ENCODE peak calls at places on chromosomes 6 and 20, in seven cellular contexts. A is IMR-90, B is endothelial cell of umbilical vein, N is neural progenitor cell, W is hepatocyte, T is PC-3, L is fibroblast of lung. P is an unnamed sample.

GRCh38 chr6:27281105-27281539 is 31.0 kb downstream of the POM121L2 start:
- DNase-seq in A (no peak), B (no peak), N (no peak), W (no peak), T (no peak), L (no peak), P (no peak)

GRCh38 chr6:159067334-159067733 is 22.5 kb upstream of the TAGAP start:
- DNase-seq in A (no peak), B (no peak), N (no peak), W (no peak), T (peak; percentile 10), L (no peak), P (peak; percentile 54)

GRCh38 chr6:3157151-3157933 is at the start of gene TUBB2A:
- DNase-seq in A (peak; percentile 78), B (peak; percentile 72), N (peak; percentile 91), W (peak; percentile 96), T (peak; percentile 81), L (peak; percentile 78), P (peak; percentile 80)

GRCh38 chr6:103122766-103123601 is 1729.5 kb downstream of the GRIK2 start:
- DNase-seq in A (peak; percentile 0), B (peak; percentile 1), N (peak; percentile 90), W (peak; percentile 86), T (peak; percentile 62), L (peak; percentile 14), P (peak; percentile 25)

GRCh38 chr20:54044156-54044555 is 26.2 kb downstream of the BCAS1 start:
- DNase-seq in A (peak; percentile 51), B (no peak), N (no peak), W (peak; percentile 28), T (peak; percentile 55), L (peak; percentile 74), P (peak; percentile 62)

GRCh38 chr20:47782920-47783552 is 2.2 kb downstream of the SULF2 start:
- DNase-seq in A (no peak), B (no peak), N (no peak), W (no peak), T (no peak), L (no peak), P (no peak)

GRCh38 chr20:21739682-21740081 is 34.2 kb downstream of the PAX1 start:
- DNase-seq in A (no peak), B (no peak), N (no peak), W (no peak), T (no peak), L (no peak), P (no peak)

GRCh38 chr20:217266-217665 is 9.8 kb upstream of the DEFB129 start:
- DNase-seq in A (no peak), B (no peak), N (no peak), W (no peak), T (no peak), L (no peak), P (no peak)

GRCh38 chr6:168574699-168575195 is 133.8 kb downstream of the SMOC2 start:
- DNase-seq in A (no peak), B (no peak), N (peak; percentile 12), W (peak; percentile 40), T (no peak), L (no peak), P (no peak)

GRCh38 chr6:11865926-11866325 is 87.3 kb upstream of the ADTRP start:
- DNase-seq in A (peak; percentile 74), B (no peak), N (no peak), W (peak; percentile 37), T (peak; percentile 74), L (peak; percentile 50), P (no peak)

GRCh38 chr6:163457637-163458561 is 43.4 kb downstream of the QKI start:
- DNase-seq in A (peak; percentile 95), B (peak; percentile 58), N (no peak), W (peak; percentile 39), T (peak; percentile 30), L (peak; percentile 94), P (peak; percentile 79)

GRCh38 chr6:106360989-106361430 is 493 bp downstream of the CRYBG1 start:
- DNase-seq in A (no peak), B (no peak), N (peak; percentile 44), W (peak; percentile 51), T (peak; percentile 36), L (no peak), P (peak; percentile 65)

DNA sequence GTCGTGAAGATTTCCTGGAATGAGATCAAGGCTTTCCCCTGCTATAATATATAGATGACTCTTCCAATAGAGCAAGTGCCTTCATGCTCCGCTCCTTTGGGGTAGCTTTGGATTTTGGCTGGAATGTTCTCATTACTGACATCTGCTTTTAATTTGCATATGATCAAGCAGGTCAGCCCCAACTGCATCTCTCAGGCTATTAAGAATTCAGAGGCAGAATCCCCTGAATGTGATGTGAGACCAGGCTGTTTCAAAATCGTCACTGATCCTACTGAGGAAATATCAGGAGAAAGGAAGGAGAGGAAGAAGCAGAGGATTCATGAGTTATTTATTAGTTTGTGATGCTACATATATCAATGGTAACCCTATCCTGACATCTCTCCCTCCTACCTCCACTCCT is 47.6 kb upstream of the FUCA2 start:
- DNase-seq in A (no peak), B (no peak), N (no peak), W (no peak), T (no peak), L (no peak), P (no peak)
- H3K4me2 ChIP-seq in A (no peak overlapping the region), B (no peak overlapping the region), N (no peak overlapping the region), W (no peak overlapping the region), T (no peak overlapping the region), L (no peak overlapping the region), P (no peak overlapping the region)

GRCh38 chr20:32470025-32470861 is 112.1 kb downstream of the ASXL1 start:
- DNase-seq in A (peak; percentile 70), B (peak; percentile 99), N (peak; percentile 64), W (peak; percentile 80), T (peak; percentile 38), L (peak; percentile 58), P (peak; percentile 20)
- H3K4me1 ChIP-seq in A (peaks cover 36% of the 10 kb centered on the region), B (peaks cover 94% of the 10 kb centered on the region), N (peaks cover 27% of the 10 kb centered on the region), W (peaks cover 88% of the 10 kb centered on the region), T (peaks cover 9% of the 10 kb centered on the region), L (peaks cover 23% of the 10 kb centered on the region), P (peaks cover 11% of the 10 kb centered on the region)

DNA sequence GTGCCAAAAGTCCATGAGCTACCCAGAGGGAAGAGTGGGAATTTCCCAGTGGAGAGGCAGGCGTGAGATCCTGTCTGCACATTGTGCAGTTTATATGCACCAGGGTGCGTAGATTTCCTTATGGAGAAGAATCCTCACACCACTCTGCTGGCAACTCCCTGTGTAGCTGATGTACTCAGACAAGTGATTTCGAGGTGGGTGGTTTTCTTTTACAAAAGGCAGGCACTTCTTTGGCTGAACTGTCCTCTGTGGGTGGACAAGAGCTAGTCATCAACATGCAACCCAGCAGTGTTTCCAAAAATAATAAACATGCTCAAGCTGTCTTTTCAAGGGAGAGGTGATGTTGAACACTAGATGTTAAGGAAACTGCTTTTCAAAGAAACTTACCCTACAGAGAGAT is 121.7 kb upstream of the NXT1 start:
- DNase-seq in A (peak; percentile 95), B (peak; percentile 49), N (no peak), W (no peak), T (no peak), L (peak; percentile 94), P (peak; percentile 28)
- H3K4me2 ChIP-seq in A (peak overlapping the region; percentile 30), B (no peak overlapping the region), N (no peak overlapping the region), W (no peak overlapping the region), T (no peak overlapping the region), L (no peak overlapping the region), P (no peak overlapping the region)

DNA sequence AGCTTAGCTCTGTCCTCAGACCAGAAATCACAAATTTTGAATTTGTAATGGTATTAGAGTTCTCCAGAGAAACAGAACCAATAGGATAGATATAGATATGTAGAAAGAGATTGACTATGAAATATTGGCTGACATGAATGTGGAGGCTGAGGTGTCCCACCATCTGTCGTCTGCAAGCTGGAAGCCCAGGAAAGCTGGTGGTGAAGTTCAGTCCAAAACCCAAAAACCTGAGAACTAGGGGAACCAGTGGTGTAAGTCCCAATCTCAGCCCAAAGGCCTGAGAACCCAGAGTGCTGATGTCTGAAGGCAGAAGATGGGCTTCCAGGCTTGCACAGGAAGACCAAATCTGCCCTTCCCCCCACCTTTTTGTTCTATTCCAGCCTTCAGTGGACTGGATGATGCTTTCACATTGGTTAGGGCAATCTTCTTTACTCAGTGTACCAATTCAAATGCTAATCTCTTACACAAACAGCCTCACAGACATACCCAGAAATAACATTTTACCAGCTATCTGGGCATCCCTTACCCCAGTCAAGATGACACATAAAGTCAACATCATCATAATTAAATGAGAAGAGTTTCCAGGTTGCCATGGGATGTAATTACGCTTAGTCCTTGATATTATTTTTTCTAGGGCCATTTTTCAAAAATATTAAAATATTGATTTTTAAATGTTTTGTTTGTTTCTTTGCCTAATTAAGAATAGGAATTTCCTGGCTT is 570.8 kb downstream of the UTRN start:
- DNase-seq in A (no peak), B (peak; percentile 6), N (no peak), W (no peak), T (no peak), L (no peak), P (no peak)
- H3K4me1 ChIP-seq in A (no peaks in the 10 kb centered on the region), B (no peaks in the 10 kb centered on the region), N (no peaks in the 10 kb centered on the region), W (no peaks in the 10 kb centered on the region), T (no peaks in the 10 kb centered on the region), L (no peaks in the 10 kb centered on the region), P (no peaks in the 10 kb centered on the region)

GRCh38 chr20:22904905-22905304 is 130.2 kb upstream of the SSTR4 start:
- DNase-seq in A (no peak), B (peak; percentile 11), N (no peak), W (no peak), T (no peak), L (no peak), P (no peak)

GRCh38 chr20:22904411-22904810 is 130.7 kb upstream of the SSTR4 start:
- DNase-seq in A (no peak), B (no peak), N (no peak), W (no peak), T (no peak), L (no peak), P (no peak)

GRCh38 chr20:22908437-22908836 is 126.7 kb upstream of the SSTR4 start:
- DNase-seq in A (no peak), B (no peak), N (no peak), W (no peak), T (no peak), L (no peak), P (no peak)

GRCh38 chr20:22908944-22909343 is 126.2 kb upstream of the SSTR4 start:
- DNase-seq in A (no peak), B (no peak), N (no peak), W (no peak), T (no peak), L (no peak), P (no peak)

GRCh38 chr20:22905667-22906066 is 129.4 kb upstream of the SSTR4 start:
- DNase-seq in A (no peak), B (no peak), N (no peak), W (no peak), T (no peak), L (peak; percentile 59), P (no peak)
- H3K4me2 ChIP-seq in A (no peak overlapping the region), B (no peak overlapping the region), N (no peak overlapping the region), W (no peak overlapping the region), T (no peak overlapping the region), L (no peak overlapping the region), P (no peak overlapping the region)